ENCODE peak calls at places on chromosome 2, in seven cellular contexts. Q is heart right ventricle, B is K562, J is right lobe of liver, N is neural progenitor cell, F is AG04450, H is GM06990. S is an unnamed sample.

GRCh38 chr2:68612765-68613519 is 30.4 kb upstream of the PROKR1 start:
- DNase-seq in F (no peak), N (no peak), H (no peak), J (no peak), B (no peak), Q (no peak), S (no peak)

GRCh38 chr2:144508162-144508765 is 11.7 kb downstream of the ZEB2 start:
- DNase-seq in N (no peak), J (no peak), B (no peak), H (no peak), F (no peak), Q (no peak), S (no peak)

GRCh38 chr2:60659026-60659425 is 97.0 kb upstream of the PAPOLG start:
- DNase-seq in J (no peak), H (no peak), F (no peak), Q (no peak), B (no peak), N (no peak), S (no peak)

GRCh38 chr2:11938196-11938595 is 191.8 kb downstream of the LPIN1 start:
- DNase-seq in B (no peak), F (peak; percentile 56), H (no peak), Q (peak; percentile 80), N (peak; percentile 10), J (no peak), S (no peak)

GRCh38 chr2:24515335-24515734 is 24.3 kb downstream of the NCOA1 start:
- DNase-seq in B (no peak), F (no peak), Q (no peak), J (no peak), H (no peak), N (no peak), S (no peak)

GRCh38 chr2:875687-876615 is 74.7 kb upstream of the SNTG2 start:
- DNase-seq in N (no peak), B (no peak), Q (no peak), J (no peak), H (no peak), F (no peak), S (no peak)

GRCh38 chr2:194867328-194867727 is 789.7 kb upstream of the SLC39A10 start:
- DNase-seq in J (no peak), N (no peak), B (no peak), F (no peak), Q (no peak), H (no peak), S (no peak)

GRCh38 chr2:38498039-38498438 is 104.7 kb downstream of the HNRNPLL start:
- DNase-seq in F (no peak), N (no peak), Q (peak; percentile 17), J (no peak), H (peak; percentile 33), B (no peak), S (no peak)

GRCh38 chr2:208820289-208820688 is 413.7 kb downstream of the PTH2R start:
- DNase-seq in F (no peak), N (peak; percentile 46), H (no peak), Q (no peak), B (no peak), J (no peak), S (peak; percentile 4)

GRCh38 chr2:23988371-23988770 is 21.5 kb upstream of the MFSD2B start:
- DNase-seq in F (no peak), Q (no peak), H (no peak), J (no peak), B (no peak), N (no peak), S (no peak)

GRCh38 chr2:145199052-145199451 is 679.1 kb upstream of the ZEB2 start:
- DNase-seq in B (no peak), Q (no peak), J (no peak), H (no peak), F (no peak), N (no peak), S (no peak)

GRCh38 chr2:105545731-105546622 is 147.1 kb upstream of the FHL2 start:
- DNase-seq in F (peak; percentile 29), Q (peak; percentile 59), N (peak; percentile 80), B (peak; percentile 80), J (peak; percentile 72), H (no peak), S (peak; percentile 46)

GRCh38 chr2:3462493-3463104 is 56.7 kb downstream of the ADI1 start:
- DNase-seq in J (no peak), F (no peak), N (no peak), H (no peak), Q (no peak), B (no peak), S (no peak)

GRCh38 chr2:235636471-235637005 is 142.7 kb downstream of the AGAP1 start:
- DNase-seq in F (no peak), H (no peak), Q (no peak), B (no peak), N (no peak), J (no peak), S (no peak)

GRCh38 chr2:183229386-183229785 is 105.1 kb downstream of the NUP35 start:
- DNase-seq in F (no peak), Q (no peak), H (no peak), J (no peak), B (no peak), N (no peak), S (no peak)

GRCh38 chr2:159080641-159081040 is 112.2 kb downstream of the TANC1 start:
- DNase-seq in H (no peak), N (no peak), J (no peak), Q (no peak), B (no peak), F (no peak), S (no peak)

GRCh38 chr2:33395660-33396249 is 80.7 kb upstream of the RASGRP3 start:
- DNase-seq in J (no peak), B (peak; percentile 56), N (peak; percentile 23), Q (no peak), H (no peak), F (no peak), S (peak; percentile 28)

GRCh38 chr2:159149786-159150185 is 136.7 kb downstream of the WDSUB1 start:
- DNase-seq in H (no peak), F (no peak), N (no peak), B (no peak), J (no peak), Q (no peak), S (no peak)

GRCh38 chr2:234500394-234501006 is 3.6 kb upstream of the ARL4C start:
- DNase-seq in F (no peak), N (peak; percentile 53), H (no peak), Q (peak; percentile 27), J (peak; percentile 58), B (no peak), S (peak; percentile 49)

GRCh38 chr2:201363857-201364560 is 6.9 kb upstream of the FLACC1 start:
- DNase-seq in J (no peak), Q (no peak), H (peak; percentile 31), N (peak; percentile 61), B (peak; percentile 12), F (no peak), S (peak; percentile 24)

GRCh38 chr2:226902041-226902972 is 66.5 kb downstream of the RHBDD1 start:
- DNase-seq in B (no peak), N (no peak), F (no peak), H (no peak), J (no peak), Q (no peak), S (no peak)

GRCh38 chr2:42812899-42813479 is 20.6 kb upstream of the HAAO start:
- DNase-seq in H (no peak), N (no peak), Q (no peak), F (no peak), B (no peak), J (no peak), S (peak; percentile 39)

GRCh38 chr2:47221039-47221438 is 65.9 kb upstream of the STPG4 start:
- DNase-seq in J (no peak), F (peak; percentile 54), Q (no peak), B (no peak), N (no peak), H (no peak), S (no peak)

GRCh38 chr2:36839976-36840617 is 126.2 kb downstream of the STRN start:
- DNase-seq in N (no peak), J (no peak), F (no peak), Q (no peak), B (no peak), H (no peak), S (no peak)

GRCh38 chr2:204950695-204951094 is 405.4 kb downstream of the PARD3B start:
- DNase-seq in N (no peak), J (no peak), B (no peak), H (no peak), Q (no peak), F (peak; percentile 10), S (no peak)

GRCh38 chr2:176804392-176804791 is 408.2 kb upstream of the HNRNPA3 start:
- DNase-seq in B (no peak), J (no peak), F (no peak), H (no peak), Q (no peak), N (no peak), S (no peak)
- H3K27me3 ChIP-seq in B (no peaks in the 10 kb centered on the region), J (no peaks in the 10 kb centered on the region), F (no peaks in the 10 kb centered on the region), H (no peaks in the 10 kb centered on the region), Q (no peaks in the 10 kb centered on the region), N (no peaks in the 10 kb centered on the region), S (peaks cover 17% of the 10 kb centered on the region)

GRCh38 chr2:189576361-189576760 is 4.2 kb downstream of the SLC40A1 start:
- DNase-seq in Q (peak; percentile 20), J (peak; percentile 83), H (no peak), N (no peak), B (no peak), F (no peak), S (no peak)
- H3K27me3 ChIP-seq in Q (no peaks in the 10 kb centered on the region), J (no peaks in the 10 kb centered on the region), H (no peaks in the 10 kb centered on the region), N (peaks cover 100% of the 10 kb centered on the region), B (no peaks in the 10 kb centered on the region), F (no peaks in the 10 kb centered on the region), S (no peaks in the 10 kb centered on the region)

DNA sequence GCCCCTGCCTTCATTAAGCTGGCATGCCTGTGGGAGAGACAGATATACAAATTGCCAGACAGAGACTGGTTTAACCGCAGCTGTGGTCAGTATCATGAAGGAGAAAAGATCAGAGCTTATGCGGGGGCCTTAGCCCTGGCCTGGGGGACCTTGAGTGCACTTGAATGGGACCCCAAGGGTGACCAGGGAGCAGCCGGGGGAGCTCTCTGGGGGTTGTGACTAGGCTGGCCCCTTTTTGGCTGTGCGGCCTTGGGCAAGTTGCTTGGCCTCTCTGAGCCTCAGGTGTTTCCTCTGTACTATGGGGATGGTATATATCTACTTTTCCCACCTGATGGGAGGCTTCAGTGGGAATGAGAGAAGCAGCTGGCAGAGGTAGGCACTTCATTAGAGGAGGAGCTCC is 35.7 kb downstream of the INHBB start:
- DNase-seq in J (no peak), Q (no peak), H (no peak), B (no peak), N (no peak), F (no peak), S (no peak)
- H3K27me3 ChIP-seq in J (no peaks in the 10 kb centered on the region), Q (peaks cover 26% of the 10 kb centered on the region), H (peaks cover 3% of the 10 kb centered on the region), B (no peaks in the 10 kb centered on the region), N (no peaks in the 10 kb centered on the region), F (peaks cover 55% of the 10 kb centered on the region), S (no peaks in the 10 kb centered on the region)

GRCh38 chr2:119158563-119159347 is at the start of gene C1QL2:
- DNase-seq in Q (no peak), N (peak; percentile 83), B (no peak), H (peak; percentile 19), F (no peak), J (no peak), S (no peak)

GRCh38 chr2:119156891-119157773 is 1.4 kb downstream of the C1QL2 start:
- DNase-seq in F (no peak), H (no peak), J (no peak), N (no peak), Q (no peak), B (no peak), S (no peak)

GRCh38 chr2:119155633-119156032 is 2.9 kb downstream of the C1QL2 start:
- DNase-seq in J (no peak), H (no peak), B (no peak), F (no peak), N (peak; percentile 71), Q (no peak), S (no peak)

GRCh38 chr2:119157850-119158511 is 570 bp downstream of the C1QL2 start:
- DNase-seq in N (peak; percentile 24), F (no peak), H (no peak), J (no peak), B (no peak), Q (no peak), S (no peak)

GRCh38 chr2:119156105-119156890 is 2.3 kb downstream of the C1QL2 start:
- DNase-seq in J (no peak), F (no peak), N (peak; percentile 75), B (no peak), Q (no peak), H (no peak), S (no peak)
- H3K27me3 ChIP-seq in J (peaks cover 7% of the 10 kb centered on the region), F (peaks cover 58% of the 10 kb centered on the region), N (peaks cover 64% of the 10 kb centered on the region), B (peaks cover 20% of the 10 kb centered on the region), Q (peaks cover 97% of the 10 kb centered on the region), H (peaks cover 2% of the 10 kb centered on the region), S (peaks cover 32% of the 10 kb centered on the region)